ENCODE peak calls at places on chromosomes 4 and X, in five cellular contexts. G is K562, O is GM12878, I is H1, V is HepG2. F is an unnamed sample.

GRCh38 chrX:46737462-46737861 is 21.5 kb downstream of the SLC9A7 start:
- DNase-seq in I (no peak), O (no peak), V (no peak), G (no peak), F (no peak)

GRCh38 chrX:20913760-20914159 is 460.5 kb upstream of the CNKSR2 start:
- DNase-seq in V (no peak), I (peak), G (no peak), O (no peak), F (peak)

GRCh38 chr4:98601719-98602118 is 56.7 kb downstream of the TSPAN5 start:
- DNase-seq in I (no peak), O (no peak), V (no peak), G (no peak), F (no peak)

GRCh38 chr4:3836802-3837601 is 70.8 kb downstream of the ADRA2C start:
- DNase-seq in V (peak), O (no peak), I (peak), G (peak), F (peak)

GRCh38 chr4:54942735-54943134 is 182.7 kb downstream of the KDR start:
- DNase-seq in V (no peak), O (no peak), G (no peak), I (no peak), F (no peak)

GRCh38 chr4:42420120-42420519 is 22.8 kb downstream of the SHISA3 start:
- DNase-seq in G (no peak), V (no peak), I (no peak), O (no peak), F (no peak)

GRCh38 chr4:2911868-2912267 is 51.3 kb downstream of the NOP14 start:
- DNase-seq in O (no peak), V (no peak), I (no peak), G (no peak), F (no peak)

GRCh38 chr4:150673793-150674192 is 91.8 kb downstream of the MAB21L2 start:
- DNase-seq in O (no peak), V (no peak), G (no peak), I (no peak), F (no peak)

GRCh38 chr4:88705805-88706518 is 8.3 kb upstream of the NAP1L5 start:
- DNase-seq in O (no peak), I (no peak), V (no peak), G (no peak), F (no peak)

GRCh38 chr4:88989990-88990389 is 67.0 kb downstream of the FAM13A start:
- DNase-seq in I (no peak), V (no peak), O (no peak), G (no peak), F (no peak)

GRCh38 chr4:6917445-6918241 is 8.0 kb downstream of the TBC1D14 start:
- DNase-seq in G (peak), O (no peak), V (peak), I (no peak), F (peak)

GRCh38 chrX:39894626-39895025 is 203.1 kb downstream of the BCOR start:
- DNase-seq in O (no peak), V (no peak), I (no peak), G (no peak), F (no peak)

GRCh38 chrX:68691921-68692320 is 44.5 kb downstream of the STARD8 start:
- DNase-seq in V (no peak), O (no peak), G (no peak), I (no peak), F (no peak)

DNA sequence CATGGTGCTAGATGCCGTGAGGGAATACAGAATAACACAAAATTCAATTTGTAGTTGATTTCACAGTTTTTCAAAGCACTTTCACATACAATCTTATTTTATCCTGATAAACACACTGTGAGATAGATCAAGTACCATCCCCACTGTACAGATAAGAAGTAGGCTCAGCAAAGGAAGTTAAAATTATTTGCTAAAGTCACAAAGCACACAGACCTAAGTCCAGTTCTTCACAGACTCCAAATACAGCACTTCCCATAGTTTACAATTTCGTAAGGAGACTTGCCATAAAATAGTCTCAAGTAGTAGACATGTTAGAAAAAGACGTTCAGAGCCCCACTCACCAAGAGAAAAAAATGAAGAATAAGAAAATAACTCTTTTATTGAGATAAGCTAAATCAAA is 7.8 kb upstream of the CUL4B start:
- DNase-seq in G (no peak), O (no peak), I (no peak), V (peak), F (no peak)
- TF ChIP-seq CREB1 in G (no peak), O (no peak), I (no peak), V (no peak), F (no peak)

DNA sequence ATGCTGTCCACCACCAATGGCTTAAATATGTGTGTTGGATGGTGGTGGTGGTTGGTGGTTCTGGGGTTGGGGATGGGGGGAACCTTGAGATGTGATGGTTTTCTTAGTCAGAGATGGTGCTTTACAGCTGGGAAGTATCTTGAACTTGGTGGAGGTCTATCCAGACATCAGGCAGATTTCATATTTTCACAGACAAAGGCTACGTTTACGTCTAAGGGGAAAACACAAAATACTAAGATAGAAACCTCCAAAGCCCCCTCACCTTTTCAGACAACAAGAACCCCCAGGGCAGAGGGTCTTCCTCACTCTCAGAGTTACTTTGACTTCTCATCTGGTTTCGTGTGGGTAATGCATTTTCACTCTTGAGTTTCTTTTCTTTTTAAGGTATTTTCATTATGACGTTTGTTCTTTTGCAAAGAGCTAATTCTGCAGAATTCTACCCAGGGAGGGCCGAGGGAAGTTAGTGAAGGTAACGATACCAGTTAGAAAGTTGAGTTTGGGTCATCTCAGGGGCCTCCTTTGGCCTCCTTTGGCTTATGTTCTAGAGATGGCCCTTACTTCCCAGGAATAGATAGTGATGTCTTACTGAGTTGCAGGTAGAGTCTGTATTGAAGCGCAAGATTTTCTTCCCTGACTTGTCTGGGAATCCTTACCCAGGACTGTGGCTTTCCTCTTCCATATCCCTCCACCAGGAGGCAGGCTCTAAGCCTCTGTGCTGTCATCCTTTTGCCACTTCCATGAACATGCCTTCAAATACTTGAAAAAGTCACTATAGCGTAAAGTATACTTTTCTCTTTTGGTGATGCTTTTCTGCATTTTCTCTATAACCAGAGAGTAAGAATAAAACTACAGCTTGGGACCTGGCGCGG is 31.9 kb downstream of the RHOH start:
- DNase-seq in V (no peak), G (peak), O (peak), I (peak), F (peak)
- TF ChIP-seq USF2 in V (no peak), G (no peak), O (no peak), I (no peak), F (no peak)

GRCh38 chr4:5051210-5051691 is at the start of gene STK32B:
- DNase-seq in O (no peak), G (peak), I (peak), V (no peak), F (peak)
- TF ChIP-seq CREB1 in O (no peak), G (no peak), I (no peak), V (no peak), F (no peak)

GRCh38 chr4:99868126-99868596 is 26.1 kb downstream of the LAMTOR3 start:
- DNase-seq in O (no peak), V (no peak), I (no peak), G (no peak), F (no peak)
- TF ChIP-seq USF2 in O (no peak), V (no peak), I (no peak), G (no peak), F (no peak)

GRCh38 chr4:124804584-124804983 is 92.1 kb upstream of the ANKRD50 start:
- DNase-seq in V (no peak), I (no peak), G (no peak), O (no peak), F (no peak)
- TF ChIP-seq CREB1 in V (no peak), I (no peak), G (no peak), O (no peak), F (no peak)

GRCh38 chr4:10753856-10754384 is 69.4 kb upstream of the CLNK start:
- DNase-seq in O (no peak), I (no peak), V (no peak), G (no peak), F (no peak)
- TF ChIP-seq USF2 in O (no peak), I (no peak), V (no peak), G (no peak), F (no peak)

GRCh38 chrX:119667111-119667928 is 25.6 kb downstream of the SEPTIN6 start:
- DNase-seq in V (no peak), O (no peak), G (no peak), I (no peak), F (peak)

GRCh38 chrX:119659522-119659921 is 33.4 kb downstream of the SEPTIN6 start:
- DNase-seq in V (no peak), I (no peak), G (no peak), O (no peak), F (no peak)

GRCh38 chrX:119661486-119661885 is 31.5 kb downstream of the SEPTIN6 start:
- DNase-seq in I (no peak), O (no peak), V (no peak), G (no peak), F (no peak)
- TF ChIP-seq CREB1 in I (no peak), O (no peak), V (no peak), G (no peak), F (no peak)

DNA sequence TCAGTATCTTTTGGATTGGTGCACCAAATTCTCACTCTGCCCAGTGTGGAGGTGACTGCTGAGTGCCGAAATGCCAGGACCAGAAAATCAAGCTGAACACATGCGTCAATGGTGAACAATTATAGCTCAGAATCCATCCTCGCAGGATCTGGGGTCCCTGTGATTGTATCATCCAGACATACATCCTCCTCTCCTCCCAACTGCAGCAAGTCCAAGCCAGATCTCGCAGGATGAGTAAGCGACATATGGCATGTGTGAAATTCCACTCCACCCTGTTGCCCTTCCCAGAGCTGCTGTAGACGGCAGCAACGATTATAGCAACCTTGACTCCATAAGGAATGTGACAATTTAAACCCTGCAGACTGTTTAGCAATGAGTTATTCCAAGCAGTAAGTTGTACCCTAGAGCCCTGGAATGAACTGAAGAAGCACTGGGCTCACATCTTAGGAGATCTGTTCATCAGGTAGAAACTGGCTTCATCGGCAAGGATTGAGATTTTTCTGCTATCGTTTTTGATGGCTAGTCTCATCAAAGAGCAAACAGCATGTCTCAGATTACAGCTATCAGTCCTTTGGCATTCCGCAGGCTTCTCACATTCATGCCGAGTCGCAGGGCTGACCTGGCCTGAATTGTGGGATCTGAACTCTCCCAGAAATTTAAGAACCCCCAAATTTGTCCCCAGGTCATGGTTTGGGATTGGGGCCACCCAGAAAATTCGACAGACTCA is 35.5 kb upstream of the SORBS2 start:
- DNase-seq in V (peak), I (no peak), O (no peak), G (no peak), F (no peak)
- TF ChIP-seq USF2 in V (no peak), I (no peak), O (no peak), G (no peak), F (no peak)

F was measured in WTC11.